ENCODE peak calls at places on chromosome 17, in nine cellular contexts. G is fibroblast of lung, A is fibroblast of pulmonary artery, R is suprapubic skin, O is sigmoid colon, P is tibial artery, L is endodermal cell, E is prostate gland, T is left lung. F is an unnamed sample.

GRCh38 chr17:41451154-41451728 is 10.5 kb upstream of the KRT38 start:
- DNase-seq in G (no peak), A (peak), R (no peak), O (no peak), P (no peak), L (no peak), E (no peak), T (no peak), F (no peak)

GRCh38 chr17:32285770-32286517 is 20.3 kb downstream of the RHBDL3 start:
- DNase-seq in G (no peak), A (no peak), R (no peak), O (no peak), P (no peak), L (peak), E (no peak), T (no peak), F (no peak)

GRCh38 chr17:81380682-81381518 is 14.4 kb upstream of the BAHCC1 start:
- DNase-seq in G (no peak), A (no peak), R (no peak), O (no peak), P (no peak), L (peak), E (no peak), T (no peak), F (no peak)

GRCh38 chr17:34125921-34126320 is 129.2 kb upstream of the CCL2 start:
- DNase-seq in G (no peak), A (no peak), R (no peak), O (no peak), P (no peak), L (no peak), E (no peak), T (no peak), F (no peak)

GRCh38 chr17:74544991-74545441 is 899 bp downstream of the CD300C start:
- DNase-seq in G (no peak), A (no peak), R (no peak), O (no peak), P (no peak), L (no peak), E (no peak), T (no peak), F (no peak)

GRCh38 chr17:57408064-57408811 is 151.9 kb downstream of the MSI2 start:
- DNase-seq in G (no peak), A (no peak), R (no peak), O (no peak), P (no peak), L (peak), E (peak), T (no peak), F (no peak)

GRCh38 chr17:48037036-48037881 is at the start of gene COPZ2:
- DNase-seq in G (peak), A (peak), R (peak), O (peak), P (peak), L (peak), E (peak), T (peak), F (no peak)

GRCh38 chr17:64599187-64599676 is 62.9 kb downstream of the SMURF2 start:
- DNase-seq in G (no peak), A (no peak), R (no peak), O (no peak), P (no peak), L (peak), E (no peak), T (peak), F (no peak)

GRCh38 chr17:27477050-27477647 is 20.9 kb downstream of the KSR1 start:
- DNase-seq in G (no peak), A (no peak), R (no peak), O (no peak), P (no peak), L (no peak), E (no peak), T (no peak), F (no peak)

GRCh38 chr17:44256671-44257070 is 11.3 kb downstream of the SLC4A1 start:
- DNase-seq in G (no peak), A (no peak), R (no peak), O (no peak), P (no peak), L (no peak), E (no peak), T (no peak), F (no peak)

GRCh38 chr17:9465216-9465921 is 110.3 kb downstream of the STX8 start:
- DNase-seq in G (peak), A (peak), R (no peak), O (no peak), P (peak), L (no peak), E (no peak), T (no peak), F (no peak)

GRCh38 chr17:72751746-72752145 is 340.7 kb downstream of the SLC39A11 start:
- DNase-seq in G (no peak), A (no peak), R (no peak), O (no peak), P (no peak), L (no peak), E (no peak), T (no peak), F (no peak)

GRCh38 chr17:41651625-41652460 is 27.5 kb upstream of the KRT17 start:
- DNase-seq in G (no peak), A (no peak), R (no peak), O (peak), P (no peak), L (peak), E (peak), T (peak), F (no peak)

GRCh38 chr17:62653831-62654829 is 26.7 kb downstream of the MRC2 start:
- DNase-seq in G (peak), A (peak), R (no peak), O (peak), P (peak), L (peak), E (peak), T (peak), F (no peak)

GRCh38 chr17:15263206-15263579 is 1.9 kb downstream of the PMP22 start:
- DNase-seq in G (peak), A (peak), R (peak), O (peak), P (peak), L (no peak), E (peak), T (no peak), F (no peak)

GRCh38 chr17:56284501-56284900 is 131.2 kb downstream of the ANKFN1 start:
- DNase-seq in G (no peak), A (no peak), R (no peak), O (no peak), P (no peak), L (no peak), E (no peak), T (no peak), F (no peak)

GRCh38 chr17:33888455-33888854 is 366.6 kb upstream of the CCL2 start:
- DNase-seq in G (no peak), A (no peak), R (no peak), O (no peak), P (no peak), L (peak), E (no peak), T (no peak), F (no peak)

GRCh38 chr17:74190807-74191206 is 12.7 kb upstream of the RPL38 start:
- DNase-seq in G (peak), A (peak), R (no peak), O (no peak), P (no peak), L (peak), E (no peak), T (no peak), F (no peak)

GRCh38 chr17:142102-142661 is 4.8 kb downstream of the SCGB1C2 start:
- DNase-seq in G (no peak), A (peak), R (peak), O (peak), P (no peak), L (no peak), E (peak), T (peak), F (peak)

GRCh38 chr17:160336-160735 is 21.1 kb downstream of the DOC2B start:
- DNase-seq in G (no peak), A (no peak), R (no peak), O (no peak), P (no peak), L (no peak), E (no peak), T (peak), F (no peak)

GRCh38 chr17:22142091-22142490 is 449.8 kb downstream of the KCNJ18 start:
- DNase-seq in G (no peak), A (no peak), R (no peak), O (no peak), P (no peak), L (no peak), E (no peak), T (no peak), F (no peak)

GRCh38 chr17:43856141-43856540 is 9.2 kb downstream of the CD300LG start:
- DNase-seq in G (no peak), A (no peak), R (no peak), O (no peak), P (no peak), L (no peak), E (no peak), T (no peak), F (no peak)

GRCh38 chr17:62778990-62779681 is 29.0 kb downstream of the MARCHF10 start:
- DNase-seq in G (peak), A (peak), R (peak), O (no peak), P (no peak), L (peak), E (peak), T (peak), F (no peak)

GRCh38 chr17:1529863-1530262 is 13.5 kb upstream of the INPP5K start:
- DNase-seq in G (no peak), A (no peak), R (no peak), O (no peak), P (no peak), L (no peak), E (no peak), T (no peak), F (peak)

GRCh38 chr17:57557793-57558681 is 187.1 kb downstream of the CCDC182 start:
- DNase-seq in G (peak), A (peak), R (no peak), O (no peak), P (no peak), L (no peak), E (no peak), T (peak), F (no peak)

GRCh38 chr17:59001158-59001814 is 105.4 kb downstream of the TRIM37 start:
- DNase-seq in G (peak), A (peak), R (no peak), O (no peak), P (peak), L (peak), E (peak), T (no peak), F (no peak)

GRCh38 chr17:80262775-80263244 is 2.2 kb downstream of the RNF213 start:
- DNase-seq in G (no peak), A (no peak), R (no peak), O (no peak), P (no peak), L (peak), E (no peak), T (no peak), F (no peak)
- H3K4me3 ChIP-seq in G (peak), A (peak), R (peak), O (peak), P (peak), L (peak), E (peak), T (peak), F (no peak)

GRCh38 chr17:17507465-17508011 is 11.3 kb upstream of the RASD1 start:
- DNase-seq in G (no peak), A (no peak), R (no peak), O (no peak), P (no peak), L (no peak), E (no peak), T (peak), F (no peak)

GRCh38 chr17:17508641-17509591 is 12.7 kb upstream of the RASD1 start:
- DNase-seq in G (no peak), A (no peak), R (no peak), O (no peak), P (no peak), L (no peak), E (no peak), T (peak), F (no peak)

GRCh38 chr17:17506893-17507464 is 10.8 kb upstream of the RASD1 start:
- DNase-seq in G (peak), A (no peak), R (no peak), O (no peak), P (no peak), L (no peak), E (no peak), T (peak), F (no peak)

GRCh38 chr17:17509601-17510425 is 13.6 kb upstream of the RASD1 start:
- DNase-seq in G (no peak), A (no peak), R (no peak), O (no peak), P (no peak), L (no peak), E (no peak), T (peak), F (no peak)

DNA sequence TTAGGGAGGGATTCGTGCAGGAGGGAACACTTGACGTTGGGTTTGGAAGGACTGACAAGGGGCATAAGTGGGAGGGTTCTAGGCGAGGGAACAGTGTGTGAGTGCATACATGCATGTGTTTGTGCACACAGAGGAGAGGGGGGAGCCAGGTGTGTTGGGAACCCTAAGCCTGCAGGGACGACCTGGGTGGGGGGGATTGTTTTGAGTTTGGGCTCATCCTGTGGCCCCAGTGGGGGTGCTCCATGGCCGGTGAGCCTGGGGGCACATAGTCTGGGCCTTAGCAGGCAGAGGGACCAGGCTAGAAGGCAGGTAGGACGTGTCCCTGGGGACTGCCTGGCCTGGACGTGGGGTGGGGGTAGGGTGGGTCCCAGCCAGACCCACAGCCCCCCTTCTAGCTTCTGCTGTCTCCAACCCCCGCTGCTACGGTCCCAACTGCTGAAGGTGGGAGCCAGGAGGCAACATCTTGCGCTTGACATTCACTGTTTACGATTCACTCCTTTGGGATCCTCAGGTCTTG is 11.9 kb upstream of the RASD1 start:
- DNase-seq in G (no peak), A (no peak), R (no peak), O (no peak), P (no peak), L (no peak), E (no peak), T (peak), F (no peak)
- H3K4me3 ChIP-seq in G (no peak), A (no peak), R (no peak), O (no peak), P (no peak), L (no peak), E (no peak), T (no peak), F (no peak)

GRCh38 chr17:79019631-79020584 is 4.1 kb upstream of the C1QTNF1 start:
- DNase-seq in G (peak), A (peak), R (peak), O (peak), P (peak), L (peak), E (peak), T (no peak), F (no peak)
- H3K4me3 ChIP-seq in G (no peak), A (no peak), R (peak), O (peak), P (no peak), L (no peak), E (no peak), T (no peak), F (no peak)

GRCh38 chr17:77526259-77526711 is 385.5 kb downstream of the SEC14L1 start:
- DNase-seq in G (no peak), A (no peak), R (peak), O (peak), P (no peak), L (no peak), E (no peak), T (no peak), F (no peak)
- H3K4me3 ChIP-seq in G (no peak), A (no peak), R (peak), O (no peak), P (no peak), L (no peak), E (no peak), T (no peak), F (no peak)

DNA sequence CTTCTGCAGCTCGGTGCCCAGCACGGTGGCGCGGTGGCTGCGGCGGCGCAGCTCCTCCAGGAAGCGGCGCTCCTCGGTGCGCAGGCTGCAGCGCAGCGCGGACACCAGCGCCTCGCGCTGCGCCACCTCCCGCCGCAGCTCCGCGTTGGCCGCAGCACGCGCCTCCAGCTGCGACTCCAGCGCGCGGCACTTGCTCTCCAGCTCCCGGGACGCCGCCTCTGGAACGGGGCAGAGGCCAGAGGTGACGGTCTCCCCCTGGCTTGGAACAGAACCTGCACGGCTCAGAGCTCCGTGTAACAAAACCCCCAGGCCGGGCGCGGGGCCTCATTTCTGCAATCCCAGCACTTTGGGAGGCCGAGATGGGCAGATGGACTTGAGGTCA is 13.2 kb upstream of the CLUH start:
- DNase-seq in G (peak), A (peak), R (no peak), O (no peak), P (no peak), L (peak), E (no peak), T (peak), F (no peak)
- H3K4me3 ChIP-seq in G (no peak), A (no peak), R (peak), O (peak), P (peak), L (no peak), E (no peak), T (no peak), F (no peak)

DNA sequence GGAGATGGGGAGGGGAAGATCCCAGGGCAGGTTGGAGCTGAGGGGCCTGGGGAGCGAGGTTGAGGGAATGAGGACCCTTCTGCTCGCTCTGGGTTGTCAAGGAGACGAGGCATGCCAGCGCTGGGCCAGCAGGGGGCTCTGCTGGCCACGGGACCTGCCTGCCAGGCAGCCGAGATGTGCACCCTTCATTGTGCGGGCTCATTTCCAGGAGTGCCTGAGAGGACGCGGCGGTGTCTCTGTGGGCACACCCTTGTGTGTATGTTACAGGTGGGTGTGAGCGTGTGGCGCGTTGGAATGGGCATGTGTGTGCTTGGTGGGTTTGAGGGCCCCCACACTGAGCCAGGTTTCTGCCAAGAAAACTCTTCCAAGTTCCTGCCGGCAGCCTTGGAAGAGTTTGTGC is 15.9 kb downstream of the ARHGAP23 start:
- DNase-seq in G (peak), A (peak), R (no peak), O (peak), P (peak), L (peak), E (peak), T (peak), F (peak)
- H3K4me3 ChIP-seq in G (no peak), A (no peak), R (no peak), O (no peak), P (peak), L (no peak), E (no peak), T (no peak), F (no peak)

F was measured in LNCaP clone FGC.